ENCODE peak calls at places on chromosome 16, in four cellular contexts. One of them, this sample, is unnamed. For H3K4me1, the result is how much of the 10 kb centered on the place peaks cover.

GRCh38 chr16:12833939-12834338 is 30.3 kb upstream of the CPPED1 start:
- DNase-seq in suprapubic skin: no peak
- DNase-seq in A549: peak
- DNase-seq in H1: peak
- DNase-seq in this sample: no peak

GRCh38 chr16:50354629-50355456 is 13.9 kb downstream of the BRD7 start:
- DNase-seq in suprapubic skin: no peak
- DNase-seq in A549: no peak
- DNase-seq in H1: no peak
- DNase-seq in this sample: no peak

GRCh38 chr16:19008245-19008644 is 24.5 kb downstream of the TMC7 start:
- DNase-seq in suprapubic skin: no peak
- DNase-seq in A549: no peak
- DNase-seq in H1: no peak
- DNase-seq in this sample: no peak

GRCh38 chr16:69453936-69454335 is 29.5 kb downstream of the CYB5B start:
- DNase-seq in suprapubic skin: no peak
- DNase-seq in A549: no peak
- DNase-seq in H1: no peak
- DNase-seq in this sample: no peak

GRCh38 chr16:55480228-55480655 is 1.2 kb downstream of the MMP2 start:
- DNase-seq in suprapubic skin: peak
- DNase-seq in A549: no peak
- DNase-seq in H1: peak
- DNase-seq in this sample: peak

GRCh38 chr16:47375423-47375822 is 85.4 kb downstream of the ITFG1 start:
- DNase-seq in suprapubic skin: no peak
- DNase-seq in A549: no peak
- DNase-seq in H1: no peak
- DNase-seq in this sample: no peak

GRCh38 chr16:88303890-88304819 is 78.6 kb upstream of the ZNF469 start:
- DNase-seq in suprapubic skin: no peak
- DNase-seq in A549: peak
- DNase-seq in H1: no peak
- DNase-seq in this sample: no peak

GRCh38 chr16:89322381-89323119 is 105.0 kb downstream of the ZNF778 start:
- DNase-seq in suprapubic skin: no peak
- DNase-seq in A549: peak
- DNase-seq in H1: no peak
- DNase-seq in this sample: no peak

GRCh38 chr16:29975811-29976511 is 2.3 kb downstream of the TAOK2 start:
- DNase-seq in suprapubic skin: no peak
- DNase-seq in A549: no peak
- DNase-seq in H1: no peak
- DNase-seq in this sample: no peak

GRCh38 chr16:19878760-19879159 is 5.9 kb downstream of the GPRC5B start:
- DNase-seq in suprapubic skin: no peak
- DNase-seq in A549: no peak
- DNase-seq in H1: no peak
- DNase-seq in this sample: no peak

GRCh38 chr16:69410285-69410990 is 14.0 kb upstream of the CYB5B start:
- DNase-seq in suprapubic skin: peak
- DNase-seq in A549: peak
- DNase-seq in H1: no peak
- DNase-seq in this sample: no peak

GRCh38 chr16:49599281-49599680 is 225.7 kb downstream of the C16orf78 start:
- DNase-seq in suprapubic skin: no peak
- DNase-seq in A549: no peak
- DNase-seq in H1: peak
- DNase-seq in this sample: no peak

DNA sequence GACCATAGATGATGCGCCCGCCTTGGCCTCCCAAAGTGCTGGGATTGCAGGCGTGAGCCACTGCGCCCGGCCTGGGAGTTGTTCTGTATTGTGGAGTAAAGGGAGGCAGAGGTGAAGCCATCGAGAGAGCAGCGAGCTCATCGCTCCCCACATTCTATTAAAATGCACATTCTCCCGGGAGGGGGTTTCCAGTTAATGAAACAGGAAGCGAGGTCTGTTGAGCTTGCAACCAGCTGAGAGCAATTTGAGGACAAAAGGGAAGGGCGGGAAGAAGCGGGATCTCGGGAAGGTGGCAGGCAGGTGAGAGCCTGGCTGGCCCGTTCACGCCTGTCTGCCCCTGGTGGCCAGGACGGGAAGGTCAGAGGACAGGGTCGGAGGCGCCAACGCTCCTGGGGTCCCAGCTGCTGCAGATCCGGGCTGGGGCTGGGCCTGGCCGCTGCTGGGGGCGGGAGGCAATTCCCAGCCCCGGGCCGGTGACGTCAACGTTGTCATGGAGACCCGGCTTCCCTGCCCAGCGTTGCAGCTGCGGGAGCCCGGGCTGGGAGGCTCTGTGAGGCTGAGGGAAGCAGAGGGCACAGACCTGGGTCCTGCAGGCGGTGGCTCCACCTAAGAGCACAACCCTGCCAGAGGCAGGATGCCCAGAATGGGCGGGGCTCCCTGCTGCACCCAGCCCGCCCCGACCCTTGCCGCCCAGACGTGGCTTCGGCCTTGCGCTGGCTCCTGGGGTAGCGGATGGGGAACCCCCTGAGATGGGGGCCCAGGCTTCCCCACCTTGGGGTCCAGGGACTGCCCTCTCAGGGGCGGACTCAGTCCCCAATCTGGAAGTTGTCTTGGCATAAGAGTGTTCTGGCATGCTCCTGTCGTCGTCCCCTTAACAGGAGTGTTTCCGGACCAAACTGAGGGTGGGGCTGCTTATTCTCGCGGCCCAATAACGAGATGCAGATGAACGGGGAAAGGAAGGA is 48.7 kb upstream of the PLCG2 start:
- DNase-seq in suprapubic skin: peak
- DNase-seq in A549: peak
- DNase-seq in H1: peak
- DNase-seq in this sample: peak
- TF ChIP-seq EP300 in suprapubic skin: no peak
- TF ChIP-seq EP300 in A549: peak
- TF ChIP-seq EP300 in H1: peak
- TF ChIP-seq EP300 in this sample: no peak

GRCh38 chr16:2008009-2008526 is 1.6 kb downstream of the ZNF598 start:
- DNase-seq in suprapubic skin: no peak
- DNase-seq in A549: no peak
- DNase-seq in H1: no peak
- DNase-seq in this sample: peak

GRCh38 chr16:2005646-2006045 is 4.0 kb downstream of the ZNF598 start:
- DNase-seq in suprapubic skin: no peak
- DNase-seq in A549: no peak
- DNase-seq in H1: no peak
- DNase-seq in this sample: no peak

GRCh38 chr16:2006317-2006716 is 3.3 kb downstream of the ZNF598 start:
- DNase-seq in suprapubic skin: no peak
- DNase-seq in A549: no peak
- DNase-seq in H1: no peak
- DNase-seq in this sample: no peak

GRCh38 chr16:2008631-2009301 is 855 bp downstream of the ZNF598 start:
- DNase-seq in suprapubic skin: no peak
- DNase-seq in A549: no peak
- DNase-seq in H1: no peak
- DNase-seq in this sample: no peak

DNA sequence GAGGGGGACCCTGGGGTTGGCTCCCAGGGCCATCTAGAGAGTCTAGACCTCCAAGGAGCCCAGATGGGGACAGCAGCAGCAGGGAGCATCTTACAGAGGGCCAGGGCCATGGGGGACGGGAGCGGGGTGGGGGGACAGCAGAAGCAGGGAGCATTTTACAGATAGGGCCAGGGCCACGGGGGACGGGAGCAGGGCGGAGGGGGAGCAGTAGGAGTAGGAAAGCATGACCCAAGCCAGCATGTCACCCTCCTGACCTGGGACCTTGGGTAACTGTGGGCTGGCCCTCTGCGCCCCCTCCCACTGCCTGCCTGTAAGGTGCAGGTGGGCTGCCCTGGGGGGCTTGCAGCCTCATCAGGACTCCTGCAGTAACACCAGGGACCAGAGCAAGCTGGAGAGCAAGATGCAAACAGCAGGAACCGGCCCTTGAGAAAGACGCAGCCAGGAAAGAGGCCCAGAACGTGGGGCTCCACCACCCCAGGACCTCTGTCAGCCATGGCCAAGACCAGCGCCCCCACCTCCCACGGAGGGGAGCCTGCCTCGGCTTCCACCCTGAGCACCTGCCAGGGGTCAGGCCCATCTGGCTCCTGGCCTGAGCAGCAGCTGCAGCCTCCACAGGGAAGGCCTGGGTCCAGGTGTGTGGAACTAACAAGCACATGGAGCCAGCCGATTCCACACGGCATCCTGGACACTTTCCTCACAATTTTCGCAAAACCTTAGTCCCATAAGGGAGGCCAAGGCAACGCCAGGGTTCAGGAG is 2.4 kb downstream of the ZNF598 start:
- DNase-seq in suprapubic skin: no peak
- DNase-seq in A549: no peak
- DNase-seq in H1: no peak
- DNase-seq in this sample: no peak
- H3K4me3 ChIP-seq in suprapubic skin: peak
- H3K4me3 ChIP-seq in A549: no peak
- H3K4me3 ChIP-seq in H1: no peak
- H3K4me3 ChIP-seq in this sample: peak

DNA sequence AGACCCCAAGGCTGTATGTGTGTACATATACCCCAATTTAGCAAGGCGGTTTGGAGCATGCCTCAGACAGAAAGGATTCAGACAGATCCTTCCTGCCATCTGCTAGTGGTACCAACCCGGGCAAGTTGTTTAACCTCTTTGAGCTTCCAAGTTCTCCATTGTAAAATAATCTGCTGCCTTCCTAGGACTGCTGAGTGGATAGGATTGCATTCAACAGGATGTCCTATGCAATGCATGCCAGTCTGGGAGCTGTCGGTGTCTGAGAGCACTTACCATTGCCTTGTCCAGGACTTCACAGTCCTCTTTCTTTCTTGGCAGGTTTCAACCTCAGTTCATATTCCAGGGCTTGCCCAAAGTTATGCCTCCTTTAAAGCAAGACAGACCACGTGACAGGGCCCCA is 2.0 kb downstream of the CDH13 start:
- DNase-seq in suprapubic skin: no peak
- DNase-seq in A549: no peak
- DNase-seq in H1: no peak
- DNase-seq in this sample: no peak
- H3K4me1 ChIP-seq in suprapubic skin: half or more
- H3K4me1 ChIP-seq in A549: under half
- H3K4me1 ChIP-seq in H1: under half
- H3K4me1 ChIP-seq in this sample: under half

DNA sequence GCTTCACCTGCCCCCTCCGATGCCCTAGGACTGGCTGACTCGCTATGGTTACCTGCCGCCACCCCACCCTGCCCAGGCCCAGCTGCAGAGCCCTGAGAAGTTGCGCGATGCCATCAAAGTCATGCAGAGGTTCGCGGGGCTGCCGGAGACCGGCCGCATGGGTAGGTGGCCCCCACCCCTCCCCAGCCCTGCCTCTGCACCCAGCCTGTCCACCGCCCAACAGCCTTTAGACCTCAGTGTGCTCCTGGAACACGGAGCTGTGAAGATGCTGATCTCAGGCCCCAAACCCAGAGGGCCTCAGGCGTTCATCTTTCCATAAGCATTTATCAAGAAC is 993 bp downstream of the MMP25 start:
- DNase-seq in suprapubic skin: no peak
- DNase-seq in A549: no peak
- DNase-seq in H1: no peak
- DNase-seq in this sample: no peak
- TF ChIP-seq EP300 in suprapubic skin: no peak
- TF ChIP-seq EP300 in A549: no peak
- TF ChIP-seq EP300 in H1: no peak
- TF ChIP-seq EP300 in this sample: no peak

GRCh38 chr16:85286066-85286712 is 173.9 kb upstream of the CIBAR2 start:
- DNase-seq in suprapubic skin: peak
- DNase-seq in A549: no peak
- DNase-seq in H1: no peak
- DNase-seq in this sample: no peak

GRCh38 chr16:85285681-85286065 is 173.4 kb upstream of the CIBAR2 start:
- DNase-seq in suprapubic skin: no peak
- DNase-seq in A549: no peak
- DNase-seq in H1: no peak
- DNase-seq in this sample: no peak

GRCh38 chr16:85281181-85281580 is 168.9 kb upstream of the CIBAR2 start:
- DNase-seq in suprapubic skin: no peak
- DNase-seq in A549: no peak
- DNase-seq in H1: no peak
- DNase-seq in this sample: no peak

GRCh38 chr16:85284138-85284897 is 172.0 kb upstream of the CIBAR2 start:
- DNase-seq in suprapubic skin: no peak
- DNase-seq in A549: no peak
- DNase-seq in H1: no peak
- DNase-seq in this sample: no peak

DNA sequence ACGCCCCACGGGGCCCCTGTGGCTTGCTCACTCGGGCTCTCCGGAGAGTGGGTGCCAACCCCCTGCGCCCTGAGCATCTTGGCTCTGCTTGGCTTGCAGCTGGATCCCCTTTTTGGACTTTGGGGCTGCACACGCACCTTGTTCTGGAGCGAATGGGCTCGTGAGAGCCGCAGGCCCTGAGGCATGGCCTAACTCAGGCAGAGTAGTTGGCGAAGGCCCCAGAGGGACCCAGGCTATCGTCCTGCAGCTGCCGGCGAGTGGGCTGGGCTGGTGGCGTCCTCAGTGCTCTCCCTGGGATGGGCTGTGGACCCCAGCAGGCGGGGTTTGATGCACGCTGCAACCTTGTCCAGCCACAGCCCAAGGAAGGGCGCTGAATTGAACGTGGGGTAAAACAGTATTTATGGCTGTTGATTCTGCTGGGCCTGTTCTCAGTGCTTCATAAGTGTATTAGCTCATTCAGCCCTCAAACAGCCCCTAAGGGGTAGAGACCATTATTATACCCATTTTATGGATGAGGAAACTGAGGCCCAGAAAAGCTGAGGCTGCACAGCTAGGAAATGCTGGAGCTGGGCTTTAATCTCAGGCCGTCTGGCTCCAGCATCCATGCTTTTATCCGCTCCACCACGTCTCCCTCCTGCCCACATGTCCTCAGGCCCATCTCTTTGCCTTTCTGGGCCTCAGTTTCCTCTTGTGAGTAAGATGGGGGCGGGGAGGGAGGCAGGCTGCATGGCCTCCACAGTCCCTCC is 171.2 kb upstream of the CIBAR2 start:
- DNase-seq in suprapubic skin: no peak
- DNase-seq in A549: no peak
- DNase-seq in H1: no peak
- DNase-seq in this sample: no peak
- H3K4me3 ChIP-seq in suprapubic skin: no peak
- H3K4me3 ChIP-seq in A549: no peak
- H3K4me3 ChIP-seq in H1: no peak
- H3K4me3 ChIP-seq in this sample: no peak

GRCh38 chr16:17357302-17358062 is 113.3 kb downstream of the XYLT1 start:
- DNase-seq in suprapubic skin: no peak
- DNase-seq in A549: no peak
- DNase-seq in H1: no peak
- DNase-seq in this sample: no peak
- H3K4me1 ChIP-seq in suprapubic skin: under half
- H3K4me1 ChIP-seq in A549: under half
- H3K4me1 ChIP-seq in H1: under half
- H3K4me1 ChIP-seq in this sample: under half

This sample was measured in transverse colon.